ENCODE peak calls at places on chromosomes 12 and 14, in four cellular contexts. Q is fibroblast of pulmonary artery; M is stimulated activated naive CD4-positive, alpha-beta T cell; J is activated gamma-delta T cell treated with anti-CD3 and anti-CD28 coated beads, Interleukin-2, amount 50 U/mL, for 16 hours. L is an unnamed sample.

GRCh38 chr14:101202627-101203404 is 299.3 kb upstream of the RTL1 start:
- DNase-seq in Q (no peak), M (no peak), J (no peak), L (no peak)

GRCh38 chr12:79891506-79892162 is 43.3 kb downstream of the PPP1R12A start:
- DNase-seq in M (no peak), J (no peak), Q (no peak), L (no peak)

GRCh38 chr14:73266317-73266716 is 29.0 kb downstream of the PAPLN start:
- DNase-seq in Q (no peak), M (no peak), J (no peak), L (no peak)

GRCh38 chr14:56666294-56666693 is 86.7 kb downstream of the TMEM260 start:
- DNase-seq in M (no peak), J (no peak), Q (no peak), L (no peak)

GRCh38 chr14:56116128-56116900 is 1.9 kb upstream of the PELI2 start:
- DNase-seq in M (peak), Q (no peak), J (no peak), L (no peak)

GRCh38 chr14:91417134-91417982 is at the start of gene CCDC88C:
- DNase-seq in J (peak), Q (no peak), M (peak), L (peak)

GRCh38 chr14:60956202-60956601 is 24.7 kb downstream of the TRMT5 start:
- DNase-seq in Q (no peak), J (no peak), M (no peak), L (no peak)

GRCh38 chr12:14896477-14897184 is 11.0 kb upstream of the MGP start:
- DNase-seq in M (no peak), Q (peak), J (no peak), L (no peak)

GRCh38 chr12:124020398-124021024 is 47.5 kb downstream of the ZNF664 start:
- DNase-seq in J (no peak), Q (peak), M (no peak), L (no peak)

GRCh38 chr14:80475074-80475473 is 263.8 kb upstream of the DIO2 start:
- DNase-seq in Q (no peak), M (no peak), J (no peak), L (no peak)

GRCh38 chr14:61322799-61323290 is 1.5 kb downstream of the PRKCH start:
- DNase-seq in M (peak), Q (peak), J (no peak), L (no peak)

GRCh38 chr12:8697476-8698131 is at the start of gene RIMKLB:
- DNase-seq in J (peak), M (peak), Q (peak), L (peak)

GRCh38 chr14:23439107-23439835 is 3.8 kb upstream of the MYH7 start:
- DNase-seq in M (no peak), Q (no peak), J (no peak), L (no peak)

GRCh38 chr12:120358412-120359158 is 10.4 kb downstream of the MSI1 start:
- DNase-seq in J (no peak), Q (no peak), M (no peak), L (no peak)

GRCh38 chr14:91388551-91388975 is 29.1 kb downstream of the CCDC88C start:
- DNase-seq in M (peak), J (no peak), Q (no peak), L (no peak)

GRCh38 chr12:92543359-92543758 is 159.4 kb upstream of the PLEKHG7 start:
- DNase-seq in Q (no peak), M (no peak), J (no peak), L (no peak)

GRCh38 chr14:101563352-101563653 is 2.0 kb downstream of the DIO3 start:
- DNase-seq in M (no peak), J (no peak), Q (no peak), L (peak)

GRCh38 chr12:20370001-20370381 is 1.7 kb downstream of the PDE3A start:
- DNase-seq in J (no peak), Q (peak), M (no peak), L (no peak)

GRCh38 chr14:81169711-81170103 is 51.1 kb downstream of the GTF2A1 start:
- DNase-seq in M (peak), Q (no peak), J (no peak), L (no peak)

GRCh38 chr12:122724641-122725243 is 5.9 kb downstream of the HCAR1 start:
- DNase-seq in J (no peak), M (no peak), Q (no peak), L (no peak)

GRCh38 chr12:118052324-118053070 is 8.5 kb downstream of the WSB2 start:
- DNase-seq in M (no peak), Q (peak), J (no peak), L (no peak)

GRCh38 chr14:65478596-65478995 is 66.1 kb downstream of the FUT8 start:
- DNase-seq in M (no peak), J (no peak), Q (peak), L (no peak)

GRCh38 chr14:35134329-35135123 is 12.2 kb downstream of the PRORP start:
- DNase-seq in M (no peak), Q (no peak), J (no peak), L (no peak)